ENCODE peak calls at places on chromosomes 1 and 21, in four cellular contexts. W is A549, X is K562, M is HepG2. T is an unnamed sample.

GRCh38 chr1:228295981-228296380 is 88.1 kb downstream of the OBSCN start:
- DNase-seq in W (no peak), M (no peak), X (no peak), T (no peak)

GRCh38 chr1:92483442-92484170 is 3.1 kb downstream of the GFI1 start:
- DNase-seq in M (no peak), X (no peak), W (no peak), T (peak)

GRCh38 chr21:17441370-17441769 is 71.5 kb upstream of the CXADR start:
- DNase-seq in X (no peak), M (peak), W (no peak), T (no peak)

GRCh38 chr1:56451491-56451890 is 127.9 kb downstream of the PLPP3 start:
- DNase-seq in M (no peak), W (no peak), X (no peak), T (no peak)

GRCh38 chr1:115084902-115085505 is 4.3 kb downstream of the TSPAN2 start:
- DNase-seq in W (no peak), M (no peak), X (no peak), T (no peak)

GRCh38 chr1:236759252-236759859 is 35.7 kb upstream of the MTR start:
- DNase-seq in X (peak), M (peak), W (peak), T (no peak)

GRCh38 chr1:20538760-20539551 is 13.4 kb upstream of the FAM43B start:
- DNase-seq in W (no peak), M (peak), X (no peak), T (no peak)

GRCh38 chr1:181033128-181033798 is 520 bp upstream of the MR1 start:
- DNase-seq in X (peak), W (no peak), M (no peak), T (no peak)

GRCh38 chr1:229887043-229887822 is 179.8 kb upstream of the GALNT2 start:
- DNase-seq in W (no peak), X (no peak), M (no peak), T (no peak)

GRCh38 chr1:106022312-106022902 is 1034.1 kb upstream of the PRMT6 start:
- DNase-seq in X (no peak), M (no peak), W (no peak), T (no peak)

GRCh38 chr21:33760641-33761103 is 118.4 kb downstream of the ITSN1 start:
- DNase-seq in M (no peak), X (no peak), W (no peak), T (no peak)

GRCh38 chr1:169484683-169485426 is 889 bp downstream of the SLC19A2 start:
- DNase-seq in W (peak), M (peak), X (peak), T (no peak)

GRCh38 chr21:31732891-31733520 is 1.1 kb upstream of the SCAF4 start:
- DNase-seq in M (peak), X (peak), W (peak), T (peak)

GRCh38 chr1:107139833-107140702 is 771 bp upstream of the NTNG1 start:
- DNase-seq in M (no peak), X (no peak), W (no peak), T (peak)

GRCh38 chr1:47694011-47694890 is 256.4 kb downstream of the FOXD2 start:
- DNase-seq in W (no peak), X (no peak), M (no peak), T (no peak)

GRCh38 chr1:205633421-205633976 is 1.7 kb upstream of the ELK4 start:
- DNase-seq in M (no peak), X (no peak), W (no peak), T (no peak)

GRCh38 chr1:200081982-200082272 is 54.4 kb downstream of the NR5A2 start:
- DNase-seq in M (no peak), X (no peak), W (no peak), T (no peak)

GRCh38 chr21:39003982-39004775 is 179.1 kb downstream of the PSMG1 start:
- DNase-seq in X (peak), M (no peak), W (no peak), T (no peak)

GRCh38 chr1:87989346-87989745 is 660.7 kb downstream of the LMO4 start:
- DNase-seq in M (no peak), W (no peak), X (no peak), T (no peak)

GRCh38 chr1:42952353-42953001 is 6.2 kb downstream of the SLC2A1 start:
- DNase-seq in W (no peak), M (no peak), X (peak), T (no peak)

GRCh38 chr1:8858112-8858668 is 20.3 kb downstream of the ENO1 start:
- DNase-seq in W (no peak), X (peak), M (peak), T (no peak)

GRCh38 chr1:221011145-221011544 is 131.9 kb downstream of the HLX start:
- DNase-seq in X (no peak), M (no peak), W (no peak), T (no peak)

GRCh38 chr1:212161231-212161781 is 123.9 kb upstream of the PPP2R5A start:
- DNase-seq in M (no peak), W (no peak), X (peak), T (no peak)

GRCh38 chr1:171785766-171786165 is 4.3 kb downstream of the METTL13 start:
- DNase-seq in M (no peak), W (no peak), X (no peak), T (no peak)

GRCh38 chr1:11685210-11685752 is 4.3 kb upstream of the MAD2L2 start:
- DNase-seq in M (no peak), X (no peak), W (no peak), T (no peak)

GRCh38 chr1:54936791-54937190 is 43.6 kb upstream of the TMEM61 start:
- DNase-seq in W (no peak), M (no peak), X (no peak), T (no peak)

GRCh38 chr1:88001460-88001859 is 672.8 kb downstream of the LMO4 start:
- DNase-seq in M (peak), W (peak), X (no peak), T (no peak)

GRCh38 chr21:45531393-45532215 is 10.6 kb downstream of the SLC19A1 start:
- DNase-seq in W (no peak), X (no peak), M (no peak), T (peak)

GRCh38 chr1:118535901-118536300 is 350.9 kb upstream of the SPAG17 start:
- DNase-seq in M (no peak), W (no peak), X (no peak), T (no peak)

GRCh38 chr21:15433091-15433490 is 296.7 kb upstream of the USP25 start:
- DNase-seq in M (no peak), W (no peak), X (no peak), T (no peak)

GRCh38 chr1:102941364-102941947 is 166.9 kb downstream of the COL11A1 start:
- DNase-seq in W (no peak), M (no peak), X (no peak), T (no peak)

GRCh38 chr21:46036696-46037337 is 55.2 kb downstream of the COL6A1 start:
- DNase-seq in X (no peak), W (no peak), M (no peak), T (no peak)

GRCh38 chr1:223704921-223705878 is 7.1 kb upstream of the CAPN2 start:
- DNase-seq in W (no peak), X (peak), M (no peak), T (no peak)

GRCh38 chr1:20480261-20481157 is 5.5 kb downstream of the CAMK2N1 start:
- DNase-seq in M (peak), X (no peak), W (peak), T (no peak)

GRCh38 chr1:52142220-52143153 is 598 bp downstream of the ZFYVE9 start:
- DNase-seq in X (peak), W (no peak), M (peak), T (peak)
- TF ChIP-seq CTCF in X (no peak), W (peak), M (no peak), T (no peak)

DNA sequence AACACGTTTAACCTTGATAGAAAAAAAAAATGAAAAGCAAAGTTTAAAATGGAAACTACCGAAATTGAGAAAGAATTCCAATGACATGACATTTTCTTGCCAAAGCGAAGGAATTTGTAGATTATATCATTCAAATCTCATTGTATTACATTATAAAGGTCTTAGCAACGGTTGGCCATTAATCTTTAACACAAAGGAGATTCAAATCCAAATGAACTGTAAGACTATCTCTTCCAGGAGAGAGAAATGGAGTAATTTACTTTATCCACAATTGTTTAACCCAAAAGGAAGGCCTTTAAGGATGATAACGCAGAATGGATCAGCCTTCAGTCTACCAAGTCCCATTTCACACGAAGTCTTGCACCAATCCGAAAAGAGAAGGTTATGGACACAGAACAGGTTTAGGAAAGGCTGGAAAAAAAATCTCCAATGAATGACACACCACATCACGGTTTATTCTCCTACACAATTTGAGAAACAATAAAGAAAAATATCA is 1.5 kb downstream of the ENAH start:
- DNase-seq in W (no peak), M (no peak), X (no peak), T (no peak)
- TF ChIP-seq NR3C1 in W (no peak), M (no peak), X (no peak), T (no peak)

DNA sequence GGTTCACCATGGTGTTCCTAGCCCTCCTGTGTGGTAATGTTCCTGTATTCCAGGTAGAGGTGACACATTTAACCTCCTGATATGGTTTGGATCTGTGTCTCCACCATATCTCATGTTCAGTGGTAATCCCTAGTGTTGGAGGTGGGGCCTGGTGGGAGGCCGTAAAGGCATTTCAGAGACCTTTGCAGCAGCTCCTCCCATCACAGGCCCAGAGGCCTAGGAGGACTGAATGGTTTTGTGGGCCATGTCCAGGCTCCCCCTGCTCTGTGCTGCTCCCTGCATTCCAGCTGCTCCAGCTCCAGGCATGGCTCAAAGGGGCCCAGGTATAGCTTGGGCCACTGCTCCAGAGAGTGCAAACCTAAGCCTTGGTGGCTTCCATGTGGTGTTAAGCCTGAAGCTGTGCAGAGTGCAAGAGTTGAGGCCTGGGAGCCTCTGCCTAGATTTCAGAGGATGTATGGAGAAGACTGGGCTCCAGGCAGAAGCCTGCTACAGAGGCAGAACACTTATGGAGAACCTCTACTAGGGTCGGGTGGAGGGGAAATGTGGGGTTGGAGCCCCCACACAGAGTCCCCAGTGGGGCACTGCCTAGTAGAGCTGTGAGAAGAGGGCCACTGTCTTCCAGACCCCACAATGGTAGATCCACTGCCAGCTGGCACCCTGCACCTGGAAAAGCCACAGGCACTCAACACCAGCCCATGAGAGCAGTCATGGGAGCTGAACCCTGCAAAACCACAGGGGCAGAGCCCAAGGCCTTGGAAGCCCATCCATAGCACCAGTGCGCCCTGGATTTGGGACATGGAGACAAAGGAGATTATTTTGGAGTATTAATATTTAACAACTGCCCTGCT is 10.0 kb downstream of the SELENBP1 start:
- DNase-seq in M (no peak), W (no peak), X (no peak), T (no peak)
- TF ChIP-seq CTCF in M (no peak), W (no peak), X (no peak), T (no peak)

GRCh38 chr1:116554924-116555323 is 15.9 kb downstream of the CD58 start:
- DNase-seq in W (no peak), X (no peak), M (no peak), T (no peak)

GRCh38 chr1:116558140-116558549 is 12.7 kb downstream of the CD58 start:
- DNase-seq in W (no peak), M (no peak), X (no peak), T (no peak)

GRCh38 chr1:116556289-116557006 is 14.4 kb downstream of the CD58 start:
- DNase-seq in W (no peak), X (peak), M (no peak), T (no peak)

GRCh38 chr1:116559304-116559761 is 11.5 kb downstream of the CD58 start:
- DNase-seq in M (no peak), X (no peak), W (no peak), T (no peak)

DNA sequence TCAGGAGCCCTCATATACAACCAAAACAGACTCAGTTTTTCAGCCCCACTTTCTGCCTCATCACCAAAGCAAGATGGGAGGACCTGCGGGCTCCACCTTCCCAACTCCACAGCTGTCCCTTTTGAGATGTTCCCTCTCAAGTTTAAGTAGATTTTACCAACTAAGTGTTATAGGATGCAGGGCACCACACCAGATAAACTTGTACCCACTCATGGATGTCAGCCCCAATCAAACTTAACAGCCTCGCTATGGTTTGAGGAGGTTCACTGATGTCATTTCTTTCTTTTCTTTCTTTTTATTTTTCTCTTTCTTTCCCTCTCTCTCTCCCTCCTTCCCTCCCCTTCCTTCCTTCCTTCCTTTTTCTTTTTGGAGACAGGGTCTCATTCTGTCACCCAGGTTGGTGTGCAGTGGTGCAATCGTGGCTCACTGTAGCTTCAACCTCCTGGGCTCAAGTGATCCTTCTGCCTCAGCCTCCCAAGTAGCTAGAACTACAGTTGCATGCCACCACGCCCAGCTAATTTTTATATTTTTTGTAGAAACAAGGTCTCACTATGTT is 13.4 kb downstream of the CD58 start:
- DNase-seq in M (no peak), W (no peak), X (no peak), T (no peak)
- TF ChIP-seq NR3C1 in M (no peak), W (no peak), X (no peak), T (no peak)

T was measured in WTC11.